ENCODE peak calls at places on chromosomes 11 and 22, in four cellular contexts. One of them, this sample, is unnamed. For H3K36me3, the result is how much of the 10 kb centered on the place peaks cover.

GRCh38 chr11:128772814-128773213 is 78.9 kb downstream of the FLI1 start:
- DNase-seq in PC-3: no peak
- DNase-seq in right atrium auricular region: no peak
- DNase-seq in psoas muscle: peak
- DNase-seq in this sample: peak

GRCh38 chr11:119921571-119921970 is 192.6 kb upstream of the NECTIN1 start:
- DNase-seq in PC-3: no peak
- DNase-seq in right atrium auricular region: no peak
- DNase-seq in psoas muscle: no peak
- DNase-seq in this sample: no peak

GRCh38 chr11:69924308-69925161 is 105.3 kb upstream of the FGF3 start:
- DNase-seq in PC-3: no peak
- DNase-seq in right atrium auricular region: no peak
- DNase-seq in psoas muscle: no peak
- DNase-seq in this sample: no peak

GRCh38 chr11:117997436-117998200 is 11.4 kb downstream of the IL10RA start:
- DNase-seq in PC-3: no peak
- DNase-seq in right atrium auricular region: no peak
- DNase-seq in psoas muscle: no peak
- DNase-seq in this sample: no peak

GRCh38 chr11:16070573-16070972 is 285.8 kb downstream of the SOX6 start:
- DNase-seq in PC-3: no peak
- DNase-seq in right atrium auricular region: no peak
- DNase-seq in psoas muscle: no peak
- DNase-seq in this sample: no peak

GRCh38 chr11:57798905-57799559 is 37.4 kb downstream of the CTNND1 start:
- DNase-seq in PC-3: peak
- DNase-seq in right atrium auricular region: no peak
- DNase-seq in psoas muscle: no peak
- DNase-seq in this sample: peak

GRCh38 chr22:48492371-48493320 is 1335.0 kb downstream of the BRD1 start:
- DNase-seq in PC-3: peak
- DNase-seq in right atrium auricular region: peak
- DNase-seq in psoas muscle: peak
- DNase-seq in this sample: peak

GRCh38 chr22:34878996-34879395 is 187.0 kb upstream of the ISX start:
- DNase-seq in PC-3: no peak
- DNase-seq in right atrium auricular region: no peak
- DNase-seq in psoas muscle: no peak
- DNase-seq in this sample: no peak

GRCh38 chr22:46546466-46547178 is 9.2 kb upstream of the CELSR1 start:
- DNase-seq in PC-3: no peak
- DNase-seq in right atrium auricular region: peak
- DNase-seq in psoas muscle: no peak
- DNase-seq in this sample: peak

GRCh38 chr22:40803292-40803691 is 15.9 kb downstream of the SLC25A17 start:
- DNase-seq in PC-3: no peak
- DNase-seq in right atrium auricular region: no peak
- DNase-seq in psoas muscle: no peak
- DNase-seq in this sample: no peak

GRCh38 chr11:44673691-44674090 is 53.1 kb upstream of the TSPAN18 start:
- DNase-seq in PC-3: no peak
- DNase-seq in right atrium auricular region: no peak
- DNase-seq in psoas muscle: no peak
- DNase-seq in this sample: no peak

GRCh38 chr11:60985991-60986915 is 14.8 kb downstream of the CD6 start:
- DNase-seq in PC-3: peak
- DNase-seq in right atrium auricular region: no peak
- DNase-seq in psoas muscle: no peak
- DNase-seq in this sample: peak

GRCh38 chr22:32337015-32337414 is 20.7 kb upstream of the RFPL3 start:
- DNase-seq in PC-3: no peak
- DNase-seq in right atrium auricular region: peak
- DNase-seq in psoas muscle: no peak
- DNase-seq in this sample: no peak

GRCh38 chr11:103086461-103086860 is 5.5 kb downstream of the DCUN1D5 start:
- DNase-seq in PC-3: no peak
- DNase-seq in right atrium auricular region: no peak
- DNase-seq in psoas muscle: no peak
- DNase-seq in this sample: no peak

GRCh38 chr11:36953986-36954385 is 355.9 kb upstream of the RAG2 start:
- DNase-seq in PC-3: peak
- DNase-seq in right atrium auricular region: no peak
- DNase-seq in psoas muscle: no peak
- DNase-seq in this sample: no peak

DNA sequence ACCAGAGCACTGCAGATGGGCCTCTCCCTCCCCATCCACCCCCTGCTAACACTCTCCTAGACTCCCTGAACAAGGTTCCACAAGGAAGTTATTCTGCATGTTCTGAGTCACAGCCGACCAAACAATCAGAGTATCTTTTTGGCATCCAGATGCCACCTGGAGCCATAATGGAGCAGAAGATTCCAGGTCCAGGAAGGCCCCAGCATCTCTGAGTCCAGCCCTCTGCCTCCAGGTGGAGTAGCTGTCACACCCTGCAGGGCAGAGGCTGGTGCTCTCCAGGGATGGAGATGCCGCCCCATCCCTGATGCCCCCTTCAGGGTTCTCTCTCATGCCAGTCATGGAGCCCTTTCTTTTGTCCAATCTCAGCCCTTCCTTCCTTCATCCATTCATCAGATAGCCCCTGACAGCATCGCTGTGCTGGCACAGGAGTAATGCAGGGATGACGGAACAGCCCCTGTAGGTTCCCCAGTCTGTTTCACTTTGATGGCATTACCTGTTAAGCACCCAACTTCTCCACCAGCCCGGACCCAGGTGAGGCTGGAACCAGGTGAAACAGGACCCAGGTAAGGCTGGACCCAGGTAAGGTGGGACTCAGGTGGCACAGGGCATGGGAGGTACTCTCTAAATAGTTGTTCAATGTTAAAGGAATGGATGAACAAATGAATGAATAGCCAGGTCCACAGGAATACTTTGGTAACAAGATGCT is 20.1 kb upstream of the TSKU start:
- DNase-seq in PC-3: no peak
- DNase-seq in right atrium auricular region: no peak
- DNase-seq in psoas muscle: no peak
- DNase-seq in this sample: no peak
- H3K27ac ChIP-seq in PC-3: no peak
- H3K27ac ChIP-seq in right atrium auricular region: peak
- H3K27ac ChIP-seq in psoas muscle: no peak
- H3K27ac ChIP-seq in this sample: no peak

DNA sequence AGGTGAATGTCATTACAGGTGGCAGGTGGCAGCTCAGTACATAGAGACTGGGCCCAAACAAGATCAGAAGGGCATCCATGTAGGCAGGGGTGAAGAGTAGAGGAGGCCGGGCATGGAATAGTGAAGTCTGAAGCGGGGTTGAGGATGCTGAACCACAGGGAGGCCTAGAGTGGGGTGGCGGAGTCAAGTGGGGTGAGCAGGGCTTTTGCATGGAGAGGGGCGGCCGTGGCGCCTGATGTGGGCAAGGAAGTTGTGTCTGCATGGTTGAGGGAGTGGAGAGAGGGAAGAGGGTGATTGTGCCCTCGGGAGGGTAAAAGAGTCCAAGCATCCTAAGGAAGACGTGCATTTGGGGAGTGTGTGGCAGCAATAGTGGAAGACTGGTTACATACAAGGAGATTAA is 14.4 kb downstream of the DDB2 start:
- DNase-seq in PC-3: no peak
- DNase-seq in right atrium auricular region: no peak
- DNase-seq in psoas muscle: no peak
- DNase-seq in this sample: no peak
- H3K36me3 ChIP-seq in PC-3: under half
- H3K36me3 ChIP-seq in right atrium auricular region: under half
- H3K36me3 ChIP-seq in psoas muscle: under half
- H3K36me3 ChIP-seq in this sample: under half

GRCh38 chr22:49551897-49552659 is 275.6 kb downstream of the BRD1 start:
- DNase-seq in PC-3: no peak
- DNase-seq in right atrium auricular region: no peak
- DNase-seq in psoas muscle: no peak
- DNase-seq in this sample: no peak
- TF ChIP-seq CTCF in PC-3: no peak
- TF ChIP-seq CTCF in right atrium auricular region: no peak
- TF ChIP-seq CTCF in psoas muscle: no peak
- TF ChIP-seq CTCF in this sample: no peak

DNA sequence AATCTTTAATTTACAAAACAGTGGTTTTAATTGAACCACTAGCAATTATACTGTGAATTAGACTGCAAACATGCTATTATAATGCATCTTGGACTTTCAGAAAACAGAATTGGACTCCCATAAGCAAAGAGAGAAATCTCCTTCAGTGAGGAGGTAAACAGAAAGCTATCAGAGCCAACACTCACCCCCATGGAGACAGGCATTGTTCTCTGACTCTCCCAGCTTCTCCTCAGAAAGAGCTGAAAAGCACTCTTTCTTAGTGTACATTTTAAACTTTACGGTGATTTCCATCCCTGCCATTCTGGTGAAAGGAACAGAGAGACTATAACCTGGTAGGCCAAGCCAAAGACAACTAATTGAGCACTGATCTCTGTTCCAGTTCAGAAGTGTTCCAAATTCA is 176.9 kb downstream of the GRIA4 start:
- DNase-seq in PC-3: no peak
- DNase-seq in right atrium auricular region: no peak
- DNase-seq in psoas muscle: no peak
- DNase-seq in this sample: no peak
- H3K27ac ChIP-seq in PC-3: no peak
- H3K27ac ChIP-seq in right atrium auricular region: no peak
- H3K27ac ChIP-seq in psoas muscle: no peak
- H3K27ac ChIP-seq in this sample: no peak

DNA sequence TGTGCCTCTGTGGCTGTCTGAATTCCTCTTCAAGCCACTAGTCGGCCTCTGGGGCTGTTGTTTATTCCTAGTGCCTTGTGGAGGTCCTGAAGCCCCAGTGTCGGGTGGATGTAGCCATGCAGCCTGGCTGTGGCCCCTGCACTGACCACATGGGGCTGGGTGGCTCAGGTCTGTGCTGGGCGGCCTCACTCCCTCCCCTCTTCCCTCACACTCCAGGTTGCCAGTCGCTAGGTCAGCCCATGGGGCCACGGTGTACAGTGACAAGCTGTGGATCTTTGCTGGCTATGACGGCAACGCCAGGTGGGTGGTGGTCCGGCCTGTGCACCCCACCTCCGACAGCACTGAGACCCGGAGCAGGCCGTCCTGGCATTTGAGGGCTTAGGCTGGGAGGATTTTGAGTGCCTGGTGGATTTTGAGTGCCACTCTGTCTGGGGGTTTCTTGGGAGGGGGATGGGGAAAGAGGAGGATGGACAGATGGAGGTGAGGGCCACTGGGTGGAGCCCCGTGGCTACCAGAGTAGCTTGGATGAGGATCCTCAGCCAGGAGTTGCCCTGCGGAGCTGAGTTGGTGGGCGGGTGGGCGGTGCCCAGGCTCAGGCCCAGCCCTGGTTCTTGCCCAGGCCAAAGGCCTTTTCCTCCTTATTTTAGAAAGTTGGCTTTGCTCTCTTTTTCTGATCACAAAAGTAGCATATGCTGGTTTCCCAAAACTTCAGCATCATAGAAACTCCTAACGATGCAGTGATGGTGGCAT is 6.7 kb downstream of the LZTR1 start:
- DNase-seq in PC-3: no peak
- DNase-seq in right atrium auricular region: no peak
- DNase-seq in psoas muscle: no peak
- DNase-seq in this sample: no peak
- H3K36me3 ChIP-seq in PC-3: under half
- H3K36me3 ChIP-seq in right atrium auricular region: under half
- H3K36me3 ChIP-seq in psoas muscle: under half
- H3K36me3 ChIP-seq in this sample: under half

GRCh38 chr11:124123587-124123986 is 8.3 kb downstream of the VWA5A start:
- DNase-seq in PC-3: no peak
- DNase-seq in right atrium auricular region: no peak
- DNase-seq in psoas muscle: no peak
- DNase-seq in this sample: no peak
- TF ChIP-seq CTCF in PC-3: peak
- TF ChIP-seq CTCF in right atrium auricular region: no peak
- TF ChIP-seq CTCF in psoas muscle: no peak
- TF ChIP-seq CTCF in this sample: no peak

DNA sequence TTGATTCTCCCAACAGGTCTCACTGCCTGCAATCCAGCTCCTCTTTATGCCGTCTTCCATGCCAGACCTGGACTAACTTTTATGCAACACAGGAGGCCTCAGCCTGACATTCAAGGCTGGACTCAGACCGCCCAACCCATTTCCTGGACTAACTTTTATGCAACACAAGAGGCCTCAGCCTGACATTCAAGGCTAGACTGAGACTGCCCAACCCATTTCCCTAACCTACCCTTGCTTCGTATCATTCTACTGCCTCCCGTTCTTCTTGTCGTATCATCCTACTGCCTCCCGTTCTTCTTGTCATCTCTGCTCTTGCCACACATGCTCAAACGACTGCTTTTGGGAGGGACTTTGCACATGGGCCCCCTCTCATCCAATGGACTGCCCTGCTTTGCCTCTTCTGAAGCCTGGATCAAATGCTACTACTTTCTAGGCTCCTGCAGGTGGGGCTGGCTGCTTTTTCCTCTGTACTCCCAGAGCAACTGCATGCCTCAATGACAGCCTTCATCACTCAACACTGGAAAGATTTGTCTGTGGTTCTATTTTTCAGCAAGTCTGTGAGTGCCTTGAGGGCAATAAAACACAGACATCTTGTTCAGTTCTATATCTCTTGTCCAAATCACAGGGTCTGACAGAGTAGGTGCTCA is 7.8 kb downstream of the TBC1D10A start:
- DNase-seq in PC-3: no peak
- DNase-seq in right atrium auricular region: no peak
- DNase-seq in psoas muscle: no peak
- DNase-seq in this sample: no peak
- H3K27ac ChIP-seq in PC-3: no peak
- H3K27ac ChIP-seq in right atrium auricular region: no peak
- H3K27ac ChIP-seq in psoas muscle: no peak
- H3K27ac ChIP-seq in this sample: no peak

This sample was measured in body of pancreas.